ENCODE peak calls at places on chromosome 20, in nine cellular contexts. G is left ventricle myocardium inferior, X is fibroblast of lung, L is heart right ventricle, R is ovary, B is tibial artery, J is astrocyte, D is breast epithelium, Y is right lobe of liver. C is an unnamed sample. For H3K27me3, the result is how much of the 10 kb centered on the place peaks cover.

GRCh38 chr20:32674362-32674789 is 635 bp upstream of the C20orf203 start:
- DNase-seq in G (no peak), X (peak), L (no peak), R (no peak), B (no peak), J (peak), D (no peak), Y (peak), C (no peak)

GRCh38 chr20:63873477-63873971 is 8.5 kb downstream of the TPD52L2 start:
- DNase-seq in G (no peak), X (peak), L (peak), R (no peak), B (peak), J (peak), D (no peak), Y (no peak), C (peak)

GRCh38 chr20:8867346-8867745 is 201.5 kb upstream of the PLCB4 start:
- DNase-seq in G (no peak), X (no peak), L (no peak), R (no peak), B (no peak), J (no peak), D (no peak), Y (no peak), C (no peak)

GRCh38 chr20:14235355-14235754 is 102.1 kb downstream of the FLRT3 start:
- DNase-seq in G (no peak), X (peak), L (no peak), R (no peak), B (no peak), J (peak), D (no peak), Y (no peak), C (no peak)

GRCh38 chr20:23235173-23236027 is 115.2 kb upstream of the NXT1 start:
- DNase-seq in G (peak), X (peak), L (peak), R (peak), B (peak), J (peak), D (no peak), Y (peak), C (peak)

GRCh38 chr20:403582-403957 is 4.5 kb upstream of the RBCK1 start:
- DNase-seq in G (no peak), X (no peak), L (no peak), R (no peak), B (no peak), J (no peak), D (no peak), Y (no peak), C (no peak)

GRCh38 chr20:6116763-6117162 is 6.1 kb downstream of the FERMT1 start:
- DNase-seq in G (no peak), X (no peak), L (no peak), R (no peak), B (no peak), J (no peak), D (no peak), Y (no peak), C (no peak)

GRCh38 chr20:32521780-32522524 is 63.2 kb downstream of the NOL4L start:
- DNase-seq in G (peak), X (peak), L (peak), R (peak), B (peak), J (no peak), D (peak), Y (peak), C (peak)

GRCh38 chr20:62742979-62743776 is 34.5 kb downstream of the NTSR1 start:
- DNase-seq in G (peak), X (no peak), L (no peak), R (no peak), B (no peak), J (no peak), D (no peak), Y (no peak), C (no peak)

GRCh38 chr20:62745279-62745958 is 36.8 kb downstream of the NTSR1 start:
- DNase-seq in G (peak), X (no peak), L (no peak), R (no peak), B (no peak), J (no peak), D (no peak), Y (no peak), C (no peak)

GRCh38 chr20:62744761-62745160 is 36.1 kb downstream of the NTSR1 start:
- DNase-seq in G (peak), X (no peak), L (no peak), R (no peak), B (no peak), J (no peak), D (no peak), Y (no peak), C (no peak)

GRCh38 chr20:62742550-62742949 is 33.9 kb downstream of the NTSR1 start:
- DNase-seq in G (peak), X (no peak), L (no peak), R (no peak), B (no peak), J (no peak), D (no peak), Y (no peak), C (no peak)

GRCh38 chr20:62743777-62744317 is 35.2 kb downstream of the NTSR1 start:
- DNase-seq in G (peak), X (no peak), L (no peak), R (no peak), B (no peak), J (no peak), D (no peak), Y (no peak), C (no peak)
- H3K27ac ChIP-seq in G (no peak), X (no peak), L (no peak), R (no peak), B (no peak), J (no peak), D (no peak), Y (no peak), C (no peak)

GRCh38 chr20:44255942-44256341 is 8.8 kb downstream of the GDAP1L1 start:
- DNase-seq in G (no peak), X (no peak), L (no peak), R (no peak), B (no peak), J (no peak), D (no peak), Y (no peak), C (no peak)

GRCh38 chr20:44256961-44257360 is 9.9 kb downstream of the GDAP1L1 start:
- DNase-seq in G (no peak), X (no peak), L (no peak), R (no peak), B (no peak), J (no peak), D (no peak), Y (no peak), C (no peak)

GRCh38 chr20:44251284-44251683 is 4.2 kb downstream of the GDAP1L1 start:
- DNase-seq in G (no peak), X (no peak), L (no peak), R (no peak), B (no peak), J (no peak), D (no peak), Y (no peak), C (no peak)

GRCh38 chr20:44254073-44254472 is 7.0 kb downstream of the GDAP1L1 start:
- DNase-seq in G (no peak), X (no peak), L (no peak), R (no peak), B (no peak), J (no peak), D (no peak), Y (no peak), C (no peak)

DNA sequence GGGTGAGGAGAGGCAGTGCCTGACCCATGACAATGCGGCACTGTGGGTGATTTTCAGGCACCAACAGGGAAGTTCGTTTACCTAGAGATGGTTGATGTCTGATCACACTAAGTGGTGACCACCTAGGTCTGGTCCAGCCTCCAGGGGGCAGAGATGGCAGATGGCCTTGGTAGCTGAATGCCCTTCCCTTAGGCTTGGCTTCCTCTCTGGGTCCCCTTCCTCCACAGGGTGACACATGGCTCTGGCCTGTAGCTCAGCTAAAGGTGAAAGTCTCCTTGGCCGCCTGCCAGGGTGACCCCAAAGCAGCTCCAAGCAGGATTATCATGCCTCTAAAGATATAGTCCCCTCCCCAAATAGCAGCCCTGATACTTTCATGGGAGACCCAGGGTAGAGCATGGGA is 6.4 kb downstream of the GDAP1L1 start:
- DNase-seq in G (no peak), X (no peak), L (no peak), R (no peak), B (no peak), J (no peak), D (no peak), Y (no peak), C (no peak)
- TF ChIP-seq CTCF in G (no peak), X (no peak), L (no peak), R (no peak), B (no peak), J (no peak), D (no peak), Y (no peak), C (no peak)

GRCh38 chr20:24317224-24317623 is 152.2 kb upstream of the SYNDIG1 start:
- DNase-seq in G (no peak), X (no peak), L (no peak), R (no peak), B (no peak), J (no peak), D (no peak), Y (no peak), C (no peak)

GRCh38 chr20:24316731-24317130 is 152.7 kb upstream of the SYNDIG1 start:
- DNase-seq in G (no peak), X (no peak), L (no peak), R (no peak), B (no peak), J (no peak), D (no peak), Y (no peak), C (no peak)

GRCh38 chr20:24318569-24319352 is 150.7 kb upstream of the SYNDIG1 start:
- DNase-seq in G (no peak), X (no peak), L (no peak), R (no peak), B (no peak), J (no peak), D (no peak), Y (no peak), C (peak)

GRCh38 chr20:24309596-24309995 is 159.8 kb upstream of the SYNDIG1 start:
- DNase-seq in G (no peak), X (peak), L (no peak), R (no peak), B (no peak), J (peak), D (no peak), Y (no peak), C (no peak)

DNA sequence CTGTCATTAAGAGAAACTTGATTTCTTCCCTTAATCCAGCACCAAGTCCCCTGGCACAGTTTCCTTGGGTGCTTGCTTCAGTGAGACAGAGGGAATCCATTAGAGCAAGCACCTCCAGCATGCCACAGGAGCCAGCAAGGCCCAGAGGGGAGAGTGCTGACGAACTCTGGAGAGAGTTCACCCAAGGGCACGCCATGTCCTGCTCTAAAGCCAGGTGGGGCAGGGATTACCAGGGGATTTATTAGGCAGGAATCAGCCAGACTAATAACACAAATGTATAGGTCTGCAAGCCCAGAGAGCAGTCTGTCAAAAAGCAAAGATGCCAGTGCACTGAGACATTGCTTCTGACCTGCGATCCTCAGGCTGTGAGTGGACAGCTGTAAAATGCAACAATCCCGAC is 155.4 kb upstream of the SYNDIG1 start:
- DNase-seq in G (no peak), X (no peak), L (no peak), R (no peak), B (no peak), J (no peak), D (no peak), Y (no peak), C (no peak)
- H3K27me3 ChIP-seq in G (under half), X (under half), L (under half), R (under half), B (under half), J (under half), D (under half), Y (under half), C (under half)

GRCh38 chr20:46993465-46994095 is 98.9 kb downstream of the EYA2 start:
- DNase-seq in G (no peak), X (no peak), L (no peak), R (no peak), B (no peak), J (no peak), D (no peak), Y (no peak), C (no peak)
- H3K27ac ChIP-seq in G (no peak), X (no peak), L (no peak), R (no peak), B (no peak), J (no peak), D (no peak), Y (no peak), C (no peak)

C was measured in right atrium auricular region.